ENCODE peak calls at places on chromosomes 3 and 15, in four cellular contexts. One of them, this sample, is unnamed.

GRCh38 chr3:34015204-34016142 is 217.0 kb downstream of the PDCD6IP start:
- DNase-seq in CD8-positive, alpha-beta T cell: no peak
- DNase-seq in GM23248: peak; percentile 23
- DNase-seq in upper lobe of left lung: no peak
- DNase-seq in this sample: peak; percentile 39

GRCh38 chr3:193905541-193905940 is 230.4 kb upstream of the HES1 start:
- DNase-seq in CD8-positive, alpha-beta T cell: no peak
- DNase-seq in GM23248: no peak
- DNase-seq in upper lobe of left lung: no peak
- DNase-seq in this sample: no peak

GRCh38 chr15:23372284-23372683 is 17.7 kb downstream of the GOLGA8S start:
- DNase-seq in CD8-positive, alpha-beta T cell: no peak
- DNase-seq in GM23248: no peak
- DNase-seq in upper lobe of left lung: no peak
- DNase-seq in this sample: peak; percentile 27

GRCh38 chr15:65366122-65366892 is 11.5 kb downstream of the IGDCC3 start:
- DNase-seq in CD8-positive, alpha-beta T cell: no peak
- DNase-seq in GM23248: no peak
- DNase-seq in upper lobe of left lung: no peak
- DNase-seq in this sample: peak; percentile 60

GRCh38 chr3:13022348-13023250 is 50.6 kb downstream of the IQSEC1 start:
- DNase-seq in CD8-positive, alpha-beta T cell: no peak
- DNase-seq in GM23248: peak; percentile 75
- DNase-seq in upper lobe of left lung: no peak
- DNase-seq in this sample: peak; percentile 91

GRCh38 chr15:34043391-34043790 is 4.4 kb upstream of the AVEN start:
- DNase-seq in CD8-positive, alpha-beta T cell: no peak
- DNase-seq in GM23248: no peak
- DNase-seq in upper lobe of left lung: no peak
- DNase-seq in this sample: no peak

GRCh38 chr3:104368760-104369159 is 997.9 kb upstream of the ALCAM start:
- DNase-seq in CD8-positive, alpha-beta T cell: no peak
- DNase-seq in GM23248: no peak
- DNase-seq in upper lobe of left lung: no peak
- DNase-seq in this sample: no peak

GRCh38 chr15:94206463-94207167 is 24.7 kb upstream of the MCTP2 start:
- DNase-seq in CD8-positive, alpha-beta T cell: no peak
- DNase-seq in GM23248: peak; percentile 38
- DNase-seq in upper lobe of left lung: peak; percentile 50
- DNase-seq in this sample: no peak

GRCh38 chr3:124223853-124224252 is 231.9 kb upstream of the ROPN1 start:
- DNase-seq in CD8-positive, alpha-beta T cell: no peak
- DNase-seq in GM23248: no peak
- DNase-seq in upper lobe of left lung: no peak
- DNase-seq in this sample: no peak

GRCh38 chr15:100878130-100878529 is 1.5 kb upstream of the ALDH1A3 start:
- DNase-seq in CD8-positive, alpha-beta T cell: no peak
- DNase-seq in GM23248: no peak
- DNase-seq in upper lobe of left lung: no peak
- DNase-seq in this sample: no peak

GRCh38 chr3:143521803-143522202 is 326.5 kb downstream of the SLC9A9 start:
- DNase-seq in CD8-positive, alpha-beta T cell: no peak
- DNase-seq in GM23248: no peak
- DNase-seq in upper lobe of left lung: no peak
- DNase-seq in this sample: no peak

GRCh38 chr15:67524235-67524634 is 3.3 kb downstream of the C15orf61 start:
- DNase-seq in CD8-positive, alpha-beta T cell: no peak
- DNase-seq in GM23248: no peak
- DNase-seq in upper lobe of left lung: no peak
- DNase-seq in this sample: no peak

GRCh38 chr3:3127432-3128010 is 781 bp downstream of the TRNT1 start:
- DNase-seq in CD8-positive, alpha-beta T cell: no peak
- DNase-seq in GM23248: peak; percentile 61
- DNase-seq in upper lobe of left lung: no peak
- DNase-seq in this sample: peak; percentile 11

GRCh38 chr3:134447371-134447770 is 38.4 kb downstream of the ANAPC13 start:
- DNase-seq in CD8-positive, alpha-beta T cell: no peak
- DNase-seq in GM23248: no peak
- DNase-seq in upper lobe of left lung: no peak
- DNase-seq in this sample: no peak

GRCh38 chr3:37029111-37029510 is 35.8 kb downstream of the MLH1 start:
- DNase-seq in CD8-positive, alpha-beta T cell: no peak
- DNase-seq in GM23248: no peak
- DNase-seq in upper lobe of left lung: no peak
- DNase-seq in this sample: no peak

GRCh38 chr3:192372001-192372400 is 355.3 kb downstream of the FGF12 start:
- DNase-seq in CD8-positive, alpha-beta T cell: no peak
- DNase-seq in GM23248: no peak
- DNase-seq in upper lobe of left lung: no peak
- DNase-seq in this sample: no peak

GRCh38 chr3:177597325-177598109 is 400.2 kb upstream of the TBL1XR1 start:
- DNase-seq in CD8-positive, alpha-beta T cell: peak; percentile 55
- DNase-seq in GM23248: peak; percentile 90
- DNase-seq in upper lobe of left lung: peak; percentile 32
- DNase-seq in this sample: no peak

GRCh38 chr15:89575146-89575655 is at the start of gene TICRR:
- DNase-seq in CD8-positive, alpha-beta T cell: peak; percentile 92
- DNase-seq in GM23248: peak; percentile 100
- DNase-seq in upper lobe of left lung: peak; percentile 96
- DNase-seq in this sample: peak; percentile 92

GRCh38 chr15:89578146-89578545 is 2.9 kb downstream of the TICRR start:
- DNase-seq in CD8-positive, alpha-beta T cell: no peak
- DNase-seq in GM23248: no peak
- DNase-seq in upper lobe of left lung: no peak
- DNase-seq in this sample: no peak

GRCh38 chr15:89576417-89576773 is 1.1 kb downstream of the TICRR start:
- DNase-seq in CD8-positive, alpha-beta T cell: no peak
- DNase-seq in GM23248: peak; percentile 45
- DNase-seq in upper lobe of left lung: no peak
- DNase-seq in this sample: no peak

GRCh38 chr15:89575656-89576416 is 567 bp downstream of the TICRR start:
- DNase-seq in CD8-positive, alpha-beta T cell: no peak
- DNase-seq in GM23248: peak; percentile 54
- DNase-seq in upper lobe of left lung: no peak
- DNase-seq in this sample: peak; percentile 60

DNA sequence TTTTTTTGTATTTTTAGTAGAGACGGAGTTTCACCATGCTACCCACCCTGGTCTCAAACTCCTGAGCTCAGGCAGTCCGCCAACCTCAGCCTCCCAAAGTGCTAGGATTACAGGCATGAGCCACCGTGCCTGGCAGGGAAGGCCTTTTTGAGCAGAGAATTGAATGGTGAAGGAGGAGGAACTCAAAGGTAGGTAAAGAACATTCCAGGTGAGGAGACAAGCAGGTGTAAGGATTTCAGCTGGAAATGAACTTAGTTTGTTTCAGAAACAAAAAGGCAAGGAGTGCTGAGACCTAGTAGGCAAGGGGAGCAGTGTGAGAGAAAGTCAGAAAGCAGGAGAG is 2.5 kb downstream of the TICRR start:
- DNase-seq in CD8-positive, alpha-beta T cell: no peak
- DNase-seq in GM23248: no peak
- DNase-seq in upper lobe of left lung: no peak
- DNase-seq in this sample: no peak
- H3K4me3 ChIP-seq in CD8-positive, alpha-beta T cell: no peak overlapping the region
- H3K4me3 ChIP-seq in GM23248: peak overlapping the region; percentile 19
- H3K4me3 ChIP-seq in upper lobe of left lung: no peak overlapping the region
- H3K4me3 ChIP-seq in this sample: peak overlapping the region; percentile 96

GRCh38 chr3:32816439-32817194 is 1.2 kb upstream of the TRIM71 start:
- DNase-seq in CD8-positive, alpha-beta T cell: no peak
- DNase-seq in GM23248: peak; percentile 40
- DNase-seq in upper lobe of left lung: no peak
- DNase-seq in this sample: peak; percentile 96
- H3K27me3 ChIP-seq in CD8-positive, alpha-beta T cell: peaks cover 6% of the 10 kb centered on the region
- H3K27me3 ChIP-seq in GM23248: peaks cover 74% of the 10 kb centered on the region
- H3K27me3 ChIP-seq in upper lobe of left lung: no peaks in the 10 kb centered on the region
- H3K27me3 ChIP-seq in this sample: no peaks in the 10 kb centered on the region

GRCh38 chr3:114216186-114216970 is 21.0 kb downstream of the ZNF80 start:
- DNase-seq in CD8-positive, alpha-beta T cell: no peak
- DNase-seq in GM23248: peak; percentile 73
- DNase-seq in upper lobe of left lung: no peak
- DNase-seq in this sample: no peak

GRCh38 chr3:114212646-114213045 is 24.7 kb downstream of the ZNF80 start:
- DNase-seq in CD8-positive, alpha-beta T cell: no peak
- DNase-seq in GM23248: peak; percentile 3
- DNase-seq in upper lobe of left lung: no peak
- DNase-seq in this sample: no peak

GRCh38 chr3:114213669-114214541 is 23.5 kb downstream of the ZNF80 start:
- DNase-seq in CD8-positive, alpha-beta T cell: peak; percentile 80
- DNase-seq in GM23248: peak; percentile 97
- DNase-seq in upper lobe of left lung: peak; percentile 35
- DNase-seq in this sample: no peak

GRCh38 chr3:114213262-114213668 is 24.1 kb downstream of the ZNF80 start:
- DNase-seq in CD8-positive, alpha-beta T cell: no peak
- DNase-seq in GM23248: peak; percentile 59
- DNase-seq in upper lobe of left lung: no peak
- DNase-seq in this sample: no peak

GRCh38 chr3:114214542-114215341 is 22.6 kb downstream of the ZNF80 start:
- DNase-seq in CD8-positive, alpha-beta T cell: no peak
- DNase-seq in GM23248: no peak
- DNase-seq in upper lobe of left lung: no peak
- DNase-seq in this sample: no peak
- H3K4me3 ChIP-seq in CD8-positive, alpha-beta T cell: peak overlapping the region; percentile 55
- H3K4me3 ChIP-seq in GM23248: peak overlapping the region; percentile 63
- H3K4me3 ChIP-seq in upper lobe of left lung: peak overlapping the region; percentile 23
- H3K4me3 ChIP-seq in this sample: no peak overlapping the region

DNA sequence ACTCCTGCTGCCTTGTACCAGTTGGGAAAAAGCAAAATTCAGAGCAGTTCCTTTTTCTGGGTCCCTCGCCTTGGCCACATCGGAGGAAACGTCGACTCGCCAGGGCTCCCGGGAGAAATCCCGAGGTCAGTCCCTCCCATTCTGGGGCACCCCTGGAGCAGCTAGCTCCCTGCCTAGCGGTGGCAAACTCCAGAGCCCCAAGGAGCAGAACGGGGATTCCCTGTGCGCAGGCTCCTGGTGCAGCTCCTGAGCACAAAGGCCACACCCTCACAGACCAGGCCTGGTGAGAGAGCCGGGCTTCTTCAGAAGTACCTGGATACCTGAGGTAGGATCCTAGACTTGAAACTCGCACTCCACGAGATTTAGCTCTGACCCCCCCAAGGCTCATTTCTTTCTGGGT is 2.6 kb downstream of the LRRC3B start:
- DNase-seq in CD8-positive, alpha-beta T cell: no peak
- DNase-seq in GM23248: no peak
- DNase-seq in upper lobe of left lung: no peak
- DNase-seq in this sample: peak; percentile 51
- H3K27me3 ChIP-seq in CD8-positive, alpha-beta T cell: no peaks in the 10 kb centered on the region
- H3K27me3 ChIP-seq in GM23248: no peaks in the 10 kb centered on the region
- H3K27me3 ChIP-seq in upper lobe of left lung: no peaks in the 10 kb centered on the region
- H3K27me3 ChIP-seq in this sample: peaks cover 62% of the 10 kb centered on the region

DNA sequence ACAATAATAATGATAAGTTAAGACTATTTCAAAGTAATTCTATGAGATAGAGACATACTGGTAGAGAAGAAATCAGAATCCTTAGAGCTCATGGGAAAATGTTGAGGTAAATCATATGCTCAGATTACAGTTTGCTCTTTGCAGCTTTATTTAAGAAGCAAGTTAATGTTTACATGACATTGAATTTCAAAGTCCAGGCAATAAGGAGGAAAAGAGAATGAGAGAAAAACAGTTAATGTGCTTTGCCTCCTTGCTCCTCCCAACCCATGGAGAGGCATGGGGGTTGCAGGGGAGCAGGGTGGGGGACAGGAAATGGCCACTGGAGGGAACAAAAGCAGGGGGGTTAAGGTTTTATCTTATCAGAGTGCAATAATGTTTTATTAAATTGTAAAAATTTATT is 42.2 kb upstream of the ZBTB38 start:
- DNase-seq in CD8-positive, alpha-beta T cell: no peak
- DNase-seq in GM23248: no peak
- DNase-seq in upper lobe of left lung: no peak
- DNase-seq in this sample: no peak
- H3K4me3 ChIP-seq in CD8-positive, alpha-beta T cell: no peak overlapping the region
- H3K4me3 ChIP-seq in GM23248: no peak overlapping the region
- H3K4me3 ChIP-seq in upper lobe of left lung: no peak overlapping the region
- H3K4me3 ChIP-seq in this sample: no peak overlapping the region

DNA sequence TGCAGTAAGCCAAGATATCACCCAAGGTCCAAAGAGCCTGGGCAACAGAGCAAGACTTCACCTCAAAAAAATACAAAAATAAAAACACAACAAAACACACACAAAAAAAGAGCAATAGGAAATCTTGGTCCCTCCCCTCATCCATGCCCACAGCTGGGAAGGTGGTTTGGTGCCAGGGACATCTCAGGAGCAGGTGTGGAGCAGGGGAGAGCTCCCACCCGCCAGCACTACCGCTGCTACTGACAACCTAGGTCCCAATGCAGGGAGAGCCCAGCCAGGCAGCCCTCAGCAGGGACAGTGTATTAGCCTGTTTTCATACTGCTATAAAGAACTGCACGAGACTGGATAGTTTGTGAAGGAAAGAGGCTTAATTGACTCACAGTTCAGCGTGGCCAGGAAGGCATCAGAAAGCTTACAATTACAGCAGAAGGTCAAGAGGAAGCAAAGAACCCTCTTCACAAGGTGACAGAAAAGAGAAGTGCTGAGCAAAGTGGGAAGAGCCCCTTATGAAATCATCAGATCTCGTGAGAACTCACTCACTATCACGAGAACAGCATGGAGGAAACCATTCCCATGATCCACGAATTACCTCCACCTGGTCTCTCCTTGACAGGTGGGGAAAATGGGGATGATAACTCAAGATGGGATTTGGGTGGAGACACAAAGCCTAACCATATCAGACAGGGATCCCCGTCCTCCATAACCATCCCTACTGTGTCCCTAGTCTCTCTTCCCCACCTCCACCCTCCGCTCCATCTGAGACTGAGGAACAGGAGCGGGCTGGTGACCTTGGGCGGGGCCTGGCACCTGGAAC is 218.6 kb downstream of the TBC1D2B start:
- DNase-seq in CD8-positive, alpha-beta T cell: no peak
- DNase-seq in GM23248: no peak
- DNase-seq in upper lobe of left lung: no peak
- DNase-seq in this sample: no peak
- H3K27me3 ChIP-seq in CD8-positive, alpha-beta T cell: no peaks in the 10 kb centered on the region
- H3K27me3 ChIP-seq in GM23248: peaks cover 34% of the 10 kb centered on the region
- H3K27me3 ChIP-seq in upper lobe of left lung: no peaks in the 10 kb centered on the region
- H3K27me3 ChIP-seq in this sample: no peaks in the 10 kb centered on the region

GRCh38 chr15:39934415-39935044 is 615 bp downstream of the EIF2AK4 start:
- DNase-seq in CD8-positive, alpha-beta T cell: no peak
- DNase-seq in GM23248: peak; percentile 55
- DNase-seq in upper lobe of left lung: no peak
- DNase-seq in this sample: no peak

GRCh38 chr15:39936187-39936586 is 2.3 kb downstream of the EIF2AK4 start:
- DNase-seq in CD8-positive, alpha-beta T cell: no peak
- DNase-seq in GM23248: peak; percentile 75
- DNase-seq in upper lobe of left lung: no peak
- DNase-seq in this sample: no peak

GRCh38 chr15:39936681-39937080 is 2.8 kb downstream of the EIF2AK4 start:
- DNase-seq in CD8-positive, alpha-beta T cell: no peak
- DNase-seq in GM23248: no peak
- DNase-seq in upper lobe of left lung: no peak
- DNase-seq in this sample: no peak

GRCh38 chr15:39931615-39932014 is 2.3 kb upstream of the EIF2AK4 start:
- DNase-seq in CD8-positive, alpha-beta T cell: no peak
- DNase-seq in GM23248: peak; percentile 16
- DNase-seq in upper lobe of left lung: no peak
- DNase-seq in this sample: no peak

GRCh38 chr15:39935241-39935640 is 1.3 kb downstream of the EIF2AK4 start:
- DNase-seq in CD8-positive, alpha-beta T cell: no peak
- DNase-seq in GM23248: no peak
- DNase-seq in upper lobe of left lung: no peak
- DNase-seq in this sample: no peak
- H3K4me3 ChIP-seq in CD8-positive, alpha-beta T cell: no peak overlapping the region
- H3K4me3 ChIP-seq in GM23248: peak overlapping the region; percentile 91
- H3K4me3 ChIP-seq in upper lobe of left lung: no peak overlapping the region
- H3K4me3 ChIP-seq in this sample: no peak overlapping the region

This sample was measured in H7.